ENCODE peak calls at places on chromosomes 12 and 14, in seven cellular contexts. B is fibroblast of mammary gland, K is GM06990, D is psoas muscle, Z is PC-9, G is choroid plexus epithelial cell, U is lower leg skin. T is an unnamed sample.

GRCh38 chr12:123850246-123851134 is 88.4 kb downstream of the DNAH10 start:
- DNase-seq in Z (no peak), B (no peak), K (no peak), D (no peak), U (no peak), G (no peak), T (no peak)

GRCh38 chr14:77822741-77823140 is 22.8 kb downstream of the ADCK1 start:
- DNase-seq in B (no peak), U (no peak), G (no peak), Z (no peak), K (no peak), D (no peak), T (no peak)

GRCh38 chr12:124861898-124862676 is 1.6 kb downstream of the SCARB1 start:
- DNase-seq in Z (no peak), B (no peak), K (peak), D (no peak), U (no peak), G (no peak), T (no peak)

GRCh38 chr14:99976681-99977080 is 88.5 kb upstream of the EVL start:
- DNase-seq in Z (no peak), G (no peak), U (no peak), B (no peak), D (no peak), K (no peak), T (no peak)

GRCh38 chr14:22794533-22794932 is 20.7 kb downstream of the SLC7A7 start:
- DNase-seq in Z (no peak), G (no peak), U (no peak), B (no peak), K (peak), D (no peak), T (no peak)

GRCh38 chr12:127926004-127926403 is 341.0 kb upstream of the TMEM132C start:
- DNase-seq in G (peak), Z (no peak), D (no peak), U (no peak), B (peak), K (no peak), T (no peak)

GRCh38 chr12:6551496-6552139 is 4.2 kb downstream of the IFFO1 start:
- DNase-seq in D (peak), G (peak), U (no peak), Z (no peak), B (peak), K (no peak), T (no peak)

GRCh38 chr12:122393822-122394221 is 28.6 kb downstream of the CLIP1 start:
- DNase-seq in D (no peak), Z (no peak), G (no peak), U (no peak), K (no peak), B (no peak), T (no peak)

GRCh38 chr14:104794099-104794498 is 1.4 kb downstream of the AKT1 start:
- DNase-seq in K (peak), B (peak), G (peak), U (peak), Z (no peak), D (no peak), T (peak)

GRCh38 chr14:57420033-57420432 is 29.6 kb downstream of the NAA30 start:
- DNase-seq in U (no peak), B (no peak), Z (no peak), D (no peak), G (no peak), K (no peak), T (no peak)

GRCh38 chr14:50320279-50320678 is 8.2 kb downstream of the DMAC2L start:
- DNase-seq in Z (no peak), K (no peak), U (no peak), B (peak), G (peak), D (no peak), T (peak)

GRCh38 chr14:34682787-34683321 is 31.5 kb downstream of the CFL2 start:
- DNase-seq in G (peak), Z (no peak), B (no peak), D (no peak), K (peak), U (peak), T (no peak)

GRCh38 chr14:79254069-79254775 is 957.1 kb downstream of the DIO2 start:
- DNase-seq in U (no peak), G (peak), Z (no peak), D (no peak), B (peak), K (no peak), T (no peak)

GRCh38 chr14:104424406-104425072 is 155.0 kb upstream of the C14orf180 start:
- DNase-seq in D (no peak), Z (no peak), U (peak), G (no peak), K (no peak), B (no peak), T (no peak)

DNA sequence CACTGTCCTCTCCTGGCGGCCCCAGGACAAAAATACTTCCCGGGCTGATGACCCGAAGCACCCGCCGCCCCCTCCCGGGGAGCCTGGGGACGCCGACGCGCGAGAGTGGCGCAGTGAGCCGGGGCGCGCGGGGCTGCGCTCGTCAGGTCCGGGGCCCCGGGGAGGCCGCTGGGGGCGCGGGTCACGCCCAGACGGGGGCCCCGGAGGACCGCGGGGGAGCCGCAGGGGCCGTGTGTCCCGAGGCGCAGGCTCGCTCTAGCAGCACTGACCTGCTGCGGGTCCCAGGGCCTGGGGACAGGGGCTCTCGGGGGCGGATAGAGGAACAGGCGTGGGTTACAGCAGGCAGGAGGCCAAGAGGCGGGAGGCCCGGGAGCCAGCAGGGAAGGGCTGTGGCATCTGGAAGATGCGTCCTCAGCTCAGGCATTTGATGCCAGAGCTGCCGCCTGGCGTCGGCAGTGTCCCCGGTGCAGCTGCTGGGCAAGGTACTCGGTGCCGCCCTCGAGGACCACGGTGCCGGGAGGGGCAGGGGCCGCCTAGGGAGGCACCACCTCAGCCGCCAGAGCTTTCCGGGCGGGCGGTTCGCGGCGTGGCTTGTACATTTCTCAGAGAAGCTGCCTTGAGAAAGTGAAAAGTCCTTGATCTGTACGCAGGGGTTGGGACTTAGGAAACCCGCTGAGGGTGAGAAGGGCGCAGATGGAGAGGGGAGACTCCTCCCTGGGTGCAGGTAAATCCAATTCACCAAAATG is 1.2 kb downstream of the WNT5B start:
- DNase-seq in Z (no peak), U (peak), G (no peak), B (peak), D (peak), K (peak), T (no peak)
- H3K4me3 ChIP-seq in Z (peak), U (no peak), G (peak), B (peak), D (peak), K (peak), T (peak)

GRCh38 chr12:106013941-106014340 is 124.8 kb downstream of the NUAK1 start:
- DNase-seq in U (no peak), G (no peak), D (no peak), B (no peak), K (no peak), Z (no peak), T (no peak)

GRCh38 chr12:106010746-106011145 is 128.0 kb downstream of the NUAK1 start:
- DNase-seq in U (no peak), G (peak), Z (no peak), K (no peak), D (no peak), B (no peak), T (no peak)

GRCh38 chr12:106018286-106018685 is 120.5 kb downstream of the NUAK1 start:
- DNase-seq in G (no peak), B (no peak), Z (no peak), U (no peak), K (no peak), D (no peak), T (no peak)

GRCh38 chr12:106019130-106019529 is 119.6 kb downstream of the NUAK1 start:
- DNase-seq in U (no peak), Z (no peak), K (no peak), B (no peak), G (no peak), D (no peak), T (no peak)

DNA sequence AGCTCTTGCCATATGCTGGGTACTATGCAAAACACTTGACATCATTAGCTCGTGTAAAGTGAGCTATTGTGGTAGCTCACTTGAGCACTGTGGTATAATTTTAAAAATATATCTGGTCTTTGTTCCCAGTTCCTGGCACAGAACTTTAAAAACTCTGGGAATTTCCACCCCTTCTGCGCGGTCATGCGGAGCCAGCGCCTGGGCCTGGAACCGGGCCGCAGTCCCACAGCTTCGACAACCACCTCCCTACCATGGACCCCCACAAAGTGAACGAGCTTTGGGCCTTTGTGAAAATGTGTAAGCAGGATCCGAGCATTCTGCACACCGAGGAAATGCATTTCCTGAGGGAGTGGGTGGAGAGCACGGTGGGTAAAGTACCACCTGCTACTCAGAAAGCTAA is 123.1 kb downstream of the NUAK1 start:
- DNase-seq in K (no peak), U (no peak), B (no peak), Z (no peak), G (no peak), D (no peak), T (no peak)
- H3K4me3 ChIP-seq in K (no peak), U (no peak), B (no peak), Z (no peak), G (no peak), D (no peak), T (no peak)

GRCh38 chr12:94186461-94187237 is 38.3 kb downstream of the PLXNC1 start:
- DNase-seq in G (peak), Z (no peak), D (peak), K (no peak), U (no peak), B (peak), T (no peak)
- H3K4me3 ChIP-seq in G (peak), Z (no peak), D (no peak), K (no peak), U (no peak), B (peak), T (peak)

GRCh38 chr14:24270537-24271133 is 762 bp downstream of the RABGGTA start:
- DNase-seq in U (no peak), D (no peak), Z (no peak), B (no peak), K (no peak), G (no peak), T (no peak)

GRCh38 chr14:24268225-24268624 is 3.2 kb downstream of the RABGGTA start:
- DNase-seq in Z (no peak), K (no peak), D (no peak), G (no peak), U (no peak), B (no peak), T (no peak)

GRCh38 chr14:24271134-24271833 is at the start of gene RABGGTA:
- DNase-seq in B (peak), Z (peak), D (peak), K (peak), U (peak), G (peak), T (peak)

GRCh38 chr14:24269368-24269767 is 2.0 kb downstream of the RABGGTA start:
- DNase-seq in K (no peak), G (no peak), D (no peak), Z (no peak), U (no peak), B (no peak), T (no peak)

GRCh38 chr14:24269910-24270536 is 1.4 kb downstream of the RABGGTA start:
- DNase-seq in Z (no peak), U (no peak), G (no peak), D (no peak), K (no peak), B (no peak), T (no peak)
- H3K4me3 ChIP-seq in Z (no peak), U (no peak), G (no peak), D (no peak), K (peak), B (no peak), T (no peak)

GRCh38 chr12:52191841-52192791 is at the start of gene KRT80:
- DNase-seq in Z (peak), U (peak), K (no peak), B (peak), D (peak), G (peak), T (peak)

GRCh38 chr12:52188658-52189057 is 3.2 kb downstream of the KRT80 start:
- DNase-seq in Z (no peak), G (no peak), D (no peak), B (no peak), K (no peak), U (no peak), T (no peak)

GRCh38 chr12:52189376-52190174 is 2.2 kb downstream of the KRT80 start:
- DNase-seq in U (no peak), G (peak), B (no peak), K (no peak), Z (no peak), D (no peak), T (no peak)

GRCh38 chr12:52193991-52194390 is 2.2 kb upstream of the KRT80 start:
- DNase-seq in B (no peak), G (peak), U (no peak), Z (peak), K (no peak), D (no peak), T (no peak)

DNA sequence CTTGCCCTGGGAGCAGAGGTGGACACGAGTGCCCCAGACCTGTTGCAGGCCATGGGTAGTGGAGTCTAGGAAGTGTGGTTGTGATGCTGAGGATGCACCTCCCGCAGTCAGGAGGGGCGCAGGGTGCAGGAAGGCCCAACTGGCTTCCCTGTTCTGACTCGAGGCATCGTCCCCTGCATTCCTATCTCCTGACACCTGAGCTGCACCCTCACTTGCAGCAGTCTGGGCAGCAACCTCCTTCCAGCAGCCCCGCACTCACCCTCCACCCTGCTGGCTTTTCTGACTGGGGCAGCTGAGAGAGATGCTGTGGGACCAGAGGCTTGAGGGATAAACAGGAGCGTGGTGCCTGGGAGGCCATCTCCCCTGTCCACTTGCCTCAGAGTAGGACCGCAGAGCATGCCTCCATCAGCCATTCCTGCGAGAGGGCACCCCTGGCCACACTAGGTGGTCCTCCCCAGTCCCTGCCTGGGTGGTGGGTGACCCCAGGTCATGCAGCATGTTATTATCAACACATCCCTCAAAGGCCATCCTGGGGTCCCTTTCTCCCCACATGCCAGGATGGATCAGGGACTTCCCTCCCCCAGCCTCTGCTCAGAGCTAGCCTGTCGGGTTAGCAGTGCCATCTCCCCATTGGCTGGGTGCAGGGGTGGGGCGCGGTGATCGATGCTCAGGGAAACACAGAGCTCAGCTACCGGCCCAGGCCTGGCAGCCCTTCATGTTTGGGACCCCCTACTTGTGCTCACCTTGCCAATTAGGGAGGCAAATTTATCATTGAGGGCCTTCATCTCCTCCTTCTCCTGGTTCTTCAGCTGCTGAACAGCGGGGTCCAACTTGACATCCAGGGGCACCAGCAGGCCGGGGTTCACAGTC is 719 bp downstream of the KRT80 start:
- DNase-seq in K (no peak), B (no peak), U (no peak), D (no peak), Z (peak), G (no peak), T (no peak)
- H3K4me3 ChIP-seq in K (no peak), B (no peak), U (no peak), D (no peak), Z (peak), G (no peak), T (no peak)

T was measured in mammary epithelial cell.